ENCODE peak calls at places on chromosomes 5 and 9, in nine cellular contexts. H, Z, M, T, N, C, P, I and D are unnamed samples.

GRCh38 chr5:10656176-10656830 is 92.4 kb downstream of the ANKRD33B start:
- DNase-seq in H (no peak), Z (no peak), M (no peak), T (peak; percentile 46), N (no peak), C (no peak), P (no peak), I (no peak), D (no peak)

GRCh38 chr5:58117491-58117890 is 342.4 kb downstream of the PLK2 start:
- DNase-seq in H (no peak), Z (no peak), M (no peak), T (no peak), N (no peak), C (no peak), P (no peak), I (no peak), D (no peak)

GRCh38 chr9:21801683-21802417 is 586 bp upstream of the MTAP start:
- DNase-seq in H (peak; percentile 90), Z (no peak), M (peak; percentile 8), T (peak; percentile 82), N (peak; percentile 57), C (peak; percentile 92), P (peak; percentile 89), I (no peak), D (no peak)

GRCh38 chr5:176861276-176861675 is 37.9 kb downstream of the HK3 start:
- DNase-seq in H (no peak), Z (no peak), M (no peak), T (no peak), N (no peak), C (no peak), P (no peak), I (no peak), D (no peak)

GRCh38 chr5:11903614-11904269 is 504 bp downstream of the CTNND2 start:
- DNase-seq in H (no peak), Z (no peak), M (peak; percentile 21), T (no peak), N (peak; percentile 54), C (no peak), P (no peak), I (no peak), D (no peak)

GRCh38 chr9:113910036-113910639 is 34.0 kb downstream of the ZNF618 start:
- DNase-seq in H (no peak), Z (no peak), M (no peak), T (no peak), N (no peak), C (no peak), P (no peak), I (no peak), D (no peak)

GRCh38 chr5:154795235-154795596 is 40.0 kb downstream of the LARP1 start:
- DNase-seq in H (peak; percentile 43), Z (no peak), M (no peak), T (peak; percentile 67), N (no peak), C (no peak), P (peak; percentile 23), I (no peak), D (no peak)

GRCh38 chr5:133347039-133347438 is 265.3 kb downstream of the FSTL4 start:
- DNase-seq in H (no peak), Z (no peak), M (no peak), T (no peak), N (no peak), C (no peak), P (no peak), I (no peak), D (no peak)

GRCh38 chr9:125427556-125427955 is 165.9 kb downstream of the GAPVD1 start:
- DNase-seq in H (no peak), Z (no peak), M (no peak), T (no peak), N (no peak), C (no peak), P (no peak), I (no peak), D (no peak)

GRCh38 chr9:28651050-28651722 is 1077.9 kb upstream of the C9orf72 start:
- DNase-seq in H (no peak), Z (no peak), M (no peak), T (no peak), N (no peak), C (no peak), P (no peak), I (no peak), D (no peak)

GRCh38 chr5:164289526-164289925 is 784.1 kb downstream of the MAT2B start:
- DNase-seq in H (no peak), Z (no peak), M (no peak), T (no peak), N (no peak), C (no peak), P (peak; percentile 3), I (no peak), D (no peak)

GRCh38 chr5:135216072-135216812 is 182.2 kb upstream of the PITX1 start:
- DNase-seq in H (no peak), Z (no peak), M (no peak), T (no peak), N (no peak), C (no peak), P (no peak), I (no peak), D (no peak)

GRCh38 chr5:1333986-1334385 is 10.9 kb downstream of the CLPTM1L start:
- DNase-seq in H (no peak), Z (no peak), M (no peak), T (no peak), N (no peak), C (no peak), P (no peak), I (no peak), D (no peak)

GRCh38 chr5:180377556-180378197 is 24.5 kb upstream of the GFPT2 start:
- DNase-seq in H (no peak), Z (no peak), M (no peak), T (no peak), N (no peak), C (no peak), P (no peak), I (no peak), D (no peak)

GRCh38 chr5:41877408-41877807 is 7.2 kb upstream of the OXCT1 start:
- DNase-seq in H (no peak), Z (no peak), M (no peak), T (no peak), N (no peak), C (no peak), P (no peak), I (no peak), D (no peak)

GRCh38 chr5:5770825-5771224 is 348.3 kb downstream of the ICE1 start:
- DNase-seq in H (no peak), Z (no peak), M (no peak), T (no peak), N (no peak), C (no peak), P (no peak), I (no peak), D (no peak)

GRCh38 chr9:90141723-90142122 is 500.9 kb downstream of the DIRAS2 start:
- DNase-seq in H (peak; percentile 19), Z (no peak), M (no peak), T (peak; percentile 29), N (no peak), C (no peak), P (peak; percentile 36), I (peak; percentile 18), D (no peak)

GRCh38 chr9:133275105-133276000 is at the start of gene ABO:
- DNase-seq in H (no peak), Z (no peak), M (no peak), T (no peak), N (no peak), C (no peak), P (no peak), I (no peak), D (no peak)

GRCh38 chr5:140249536-140249935 is 53.4 kb downstream of the PFDN1 start:
- DNase-seq in H (no peak), Z (no peak), M (no peak), T (no peak), N (no peak), C (no peak), P (no peak), I (no peak), D (no peak)

GRCh38 chr9:99069532-99069931 is 35.4 kb upstream of the TGFBR1 start:
- DNase-seq in H (no peak), Z (no peak), M (no peak), T (no peak), N (no peak), C (no peak), P (no peak), I (no peak), D (no peak)

GRCh38 chr5:144335561-144335960 is 164.9 kb downstream of the KCTD16 start:
- DNase-seq in H (no peak), Z (no peak), M (no peak), T (no peak), N (no peak), C (no peak), P (no peak), I (no peak), D (no peak)

GRCh38 chr5:88117546-88117945 is 151.1 kb downstream of the TMEM161B start:
- DNase-seq in H (no peak), Z (no peak), M (no peak), T (no peak), N (no peak), C (no peak), P (no peak), I (no peak), D (no peak)

GRCh38 chr5:7261049-7261448 is 134.9 kb upstream of the ADCY2 start:
- DNase-seq in H (peak; percentile 51), Z (no peak), M (no peak), T (peak; percentile 65), N (no peak), C (peak; percentile 16), P (peak; percentile 5), I (peak; percentile 25), D (no peak)

GRCh38 chr5:135223404-135223803 is 175.6 kb downstream of the MACROH2A1 start:
- DNase-seq in H (no peak), Z (no peak), M (no peak), T (no peak), N (no peak), C (no peak), P (no peak), I (no peak), D (no peak)

GRCh38 chr9:136787690-136788400 is 3.3 kb upstream of the TMEM141 start:
- DNase-seq in H (peak; percentile 62), Z (peak; percentile 73), M (no peak), T (peak; percentile 56), N (peak; percentile 65), C (peak; percentile 10), P (peak; percentile 67), I (peak; percentile 54), D (peak; percentile 81)

GRCh38 chr5:55062039-55062779 is 38.2 kb downstream of the GZMK start:
- DNase-seq in H (no peak), Z (peak; percentile 49), M (no peak), T (no peak), N (no peak), C (no peak), P (no peak), I (no peak), D (peak; percentile 60)

GRCh38 chr9:16611001-16611400 is 259.5 kb downstream of the BNC2 start:
- DNase-seq in H (no peak), Z (no peak), M (no peak), T (peak; percentile 78), N (no peak), C (no peak), P (no peak), I (no peak), D (no peak)

GRCh38 chr5:110852053-110852452 is 113.2 kb downstream of the SLC25A46 start:
- DNase-seq in H (no peak), Z (no peak), M (no peak), T (no peak), N (no peak), C (no peak), P (no peak), I (no peak), D (no peak)

GRCh38 chr9:86281577-86282076 is 711 bp downstream of the ISCA1 start:
- DNase-seq in H (no peak), Z (no peak), M (no peak), T (peak; percentile 31), N (no peak), C (no peak), P (peak; percentile 17), I (peak; percentile 8), D (no peak)

GRCh38 chr5:72842816-72843215 is 26.4 kb downstream of the TNPO1 start:
- DNase-seq in H (peak; percentile 82), Z (peak; percentile 19), M (no peak), T (peak; percentile 74), N (no peak), C (peak; percentile 49), P (peak; percentile 29), I (peak; percentile 32), D (no peak)

GRCh38 chr5:32314658-32315057 is 1.9 kb upstream of the MTMR12 start:
- DNase-seq in H (no peak), Z (no peak), M (no peak), T (no peak), N (no peak), C (no peak), P (no peak), I (no peak), D (no peak)